ENCODE peak calls at places on chromosome 19, in six cellular contexts. Q is HepG2, E is IMR-90, W is H9, M is neural progenitor cell, R is A549. C is an unnamed sample.

GRCh38 chr19:30567535-30568232 is 195.5 kb downstream of the ZNF536 start:
- DNase-seq in W (no peak), M (no peak), R (no peak), E (no peak), Q (no peak), C (no peak)

GRCh38 chr19:45217957-45218334 is 27.3 kb downstream of the EXOC3L2 start:
- DNase-seq in E (no peak), R (no peak), M (no peak), Q (no peak), W (no peak), C (no peak)

GRCh38 chr19:58385313-58386165 is 1.5 kb upstream of the RPS5 start:
- DNase-seq in W (peak), E (no peak), R (no peak), Q (no peak), M (no peak), C (no peak)

GRCh38 chr19:40231544-40232424 is 5.3 kb upstream of the CCNP start:
- DNase-seq in W (peak), E (no peak), R (no peak), M (peak), Q (peak), C (peak)

GRCh38 chr19:49664171-49665070 is 1.2 kb downstream of the IRF3 start:
- DNase-seq in M (peak), W (peak), E (peak), Q (peak), R (peak), C (peak)

GRCh38 chr19:19361075-19361594 is 40.5 kb downstream of the MAU2 start:
- DNase-seq in E (peak), W (peak), Q (peak), R (peak), M (peak), C (peak)

GRCh38 chr19:4969772-4970531 is 1.0 kb downstream of the KDM4B start:
- DNase-seq in Q (no peak), E (no peak), M (peak), R (no peak), W (no peak), C (no peak)

GRCh38 chr19:4278460-4278901 is 585 bp upstream of the SHD start:
- DNase-seq in E (no peak), Q (no peak), W (no peak), R (no peak), M (peak), C (no peak)

GRCh38 chr19:30649934-30650614 is 277.9 kb downstream of the ZNF536 start:
- DNase-seq in Q (peak), E (peak), R (peak), W (no peak), M (peak), C (peak)

GRCh38 chr19:3780786-3781304 is 5.3 kb downstream of the MATK start:
- DNase-seq in E (no peak), M (no peak), W (no peak), Q (no peak), R (no peak), C (no peak)

GRCh38 chr19:35204799-35205732 is 23.5 kb downstream of the FAM187B start:
- DNase-seq in M (no peak), E (no peak), R (no peak), W (peak), Q (no peak), C (no peak)
- H3K4me2 ChIP-seq in M (no peak), E (no peak), R (no peak), W (no peak), Q (no peak), C (no peak)

GRCh38 chr19:51702103-51702753 is 9.1 kb downstream of the SPACA6 start:
- DNase-seq in M (peak), W (peak), Q (no peak), R (peak), E (peak), C (peak)

GRCh38 chr19:51701468-51702100 is 8.5 kb downstream of the SPACA6 start:
- DNase-seq in W (no peak), Q (no peak), M (no peak), R (no peak), E (no peak), C (no peak)

GRCh38 chr19:51702754-51703654 is 9.9 kb downstream of the SPACA6 start:
- DNase-seq in W (peak), M (peak), Q (no peak), R (no peak), E (no peak), C (peak)

GRCh38 chr19:51704601-51705000 is 11.5 kb downstream of the SPACA6 start:
- DNase-seq in W (no peak), R (no peak), Q (no peak), M (no peak), E (no peak), C (no peak)

DNA sequence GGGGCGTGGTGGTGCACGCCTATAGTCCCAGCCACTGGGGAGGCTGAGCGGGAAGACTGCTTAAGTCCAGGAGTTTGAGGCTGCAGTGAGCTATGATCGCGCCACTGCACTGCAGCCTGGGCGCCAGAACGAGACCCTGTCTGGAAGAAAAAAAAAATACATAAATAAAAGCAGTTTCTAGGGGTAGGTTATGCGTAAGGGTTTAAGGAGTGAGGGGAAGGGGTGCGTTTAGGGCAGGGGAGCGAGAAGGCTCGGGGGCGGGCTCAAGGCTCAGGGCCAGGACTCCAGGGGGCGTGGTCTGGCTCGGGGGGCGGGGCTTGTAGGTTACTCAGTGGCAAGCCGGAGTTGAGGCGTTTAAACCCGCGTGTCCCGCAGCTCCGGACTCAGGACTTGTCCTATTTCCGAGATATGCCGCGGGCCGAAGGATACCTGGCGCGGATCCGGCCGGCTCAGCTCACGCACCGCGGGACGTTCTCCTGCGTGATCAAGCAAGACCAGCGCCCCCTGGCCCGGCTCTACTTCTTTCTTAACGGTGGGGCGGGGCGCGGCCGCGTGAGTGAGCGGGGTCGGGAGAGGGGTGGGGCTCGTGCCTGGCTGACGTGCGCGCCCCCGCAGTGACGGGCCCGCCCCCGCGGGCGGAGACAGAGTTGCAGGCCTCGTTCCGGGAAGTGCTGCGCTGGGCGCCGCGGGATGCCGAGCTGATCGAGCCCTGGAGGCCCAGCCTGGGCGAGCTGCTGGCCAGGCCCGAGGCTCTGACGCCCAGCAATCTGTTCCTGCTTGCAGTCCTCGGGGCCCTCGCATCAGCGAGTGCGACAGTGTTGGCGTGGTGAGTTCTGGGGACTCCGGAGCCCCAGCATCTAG is 10.8 kb downstream of the SPACA6 start:
- DNase-seq in R (peak), E (peak), Q (peak), M (peak), W (peak), C (peak)
- TF ChIP-seq CTCF in R (peak), E (peak), Q (peak), M (peak), W (peak), C (peak)

DNA sequence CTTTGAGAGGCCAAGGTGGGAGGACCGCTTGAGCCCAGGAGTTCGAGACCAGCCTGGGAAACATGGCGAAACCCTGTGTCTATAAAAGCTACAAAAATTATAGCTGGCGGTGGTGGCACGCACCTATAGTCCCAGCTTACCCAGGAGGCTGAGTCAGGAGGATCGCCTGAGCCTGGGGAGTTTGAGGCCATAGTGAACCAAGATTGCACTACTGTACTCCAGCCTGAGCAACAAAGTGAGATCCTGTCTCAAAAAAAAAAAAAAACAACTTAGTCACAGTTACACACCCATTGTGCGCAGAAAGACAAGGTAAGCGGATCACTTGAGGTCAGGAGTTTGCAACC is 728 bp upstream of the DENND1C start:
- DNase-seq in E (no peak), M (no peak), Q (no peak), R (no peak), W (no peak), C (no peak)
- H3K27ac ChIP-seq in E (no peak), M (no peak), Q (no peak), R (no peak), W (no peak), C (no peak)

GRCh38 chr19:54436561-54437229 is 12.3 kb upstream of the LENG8 start:
- DNase-seq in Q (no peak), W (no peak), R (no peak), E (no peak), M (no peak), C (no peak)
- H3K4me2 ChIP-seq in Q (no peak), W (no peak), R (no peak), E (no peak), M (peak), C (no peak)

GRCh38 chr19:38385057-38385803 is 2.6 kb downstream of the GGN start:
- DNase-seq in Q (no peak), E (no peak), M (no peak), W (peak), R (no peak), C (no peak)

GRCh38 chr19:38383184-38383583 is 4.7 kb downstream of the GGN start:
- DNase-seq in M (no peak), R (no peak), E (no peak), W (no peak), Q (no peak), C (no peak)

GRCh38 chr19:38383743-38384142 is 4.1 kb downstream of the GGN start:
- DNase-seq in W (no peak), Q (no peak), M (no peak), E (no peak), R (no peak), C (no peak)

GRCh38 chr19:38385804-38386257 is 2.0 kb downstream of the GGN start:
- DNase-seq in W (peak), M (peak), Q (no peak), R (no peak), E (no peak), C (no peak)

GRCh38 chr19:38384209-38385027 is 3.4 kb downstream of the GGN start:
- DNase-seq in E (no peak), Q (peak), R (peak), W (peak), M (peak), C (peak)
- TF ChIP-seq CTCF in E (peak), Q (peak), R (peak), W (peak), M (peak), C (peak)

GRCh38 chr19:10737680-10738079 is 19.8 kb downstream of the DNM2 start:
- DNase-seq in R (no peak), M (no peak), Q (no peak), E (no peak), W (no peak), C (no peak)
- H3K27ac ChIP-seq in R (no peak), M (no peak), Q (no peak), E (no peak), W (no peak), C (peak)

DNA sequence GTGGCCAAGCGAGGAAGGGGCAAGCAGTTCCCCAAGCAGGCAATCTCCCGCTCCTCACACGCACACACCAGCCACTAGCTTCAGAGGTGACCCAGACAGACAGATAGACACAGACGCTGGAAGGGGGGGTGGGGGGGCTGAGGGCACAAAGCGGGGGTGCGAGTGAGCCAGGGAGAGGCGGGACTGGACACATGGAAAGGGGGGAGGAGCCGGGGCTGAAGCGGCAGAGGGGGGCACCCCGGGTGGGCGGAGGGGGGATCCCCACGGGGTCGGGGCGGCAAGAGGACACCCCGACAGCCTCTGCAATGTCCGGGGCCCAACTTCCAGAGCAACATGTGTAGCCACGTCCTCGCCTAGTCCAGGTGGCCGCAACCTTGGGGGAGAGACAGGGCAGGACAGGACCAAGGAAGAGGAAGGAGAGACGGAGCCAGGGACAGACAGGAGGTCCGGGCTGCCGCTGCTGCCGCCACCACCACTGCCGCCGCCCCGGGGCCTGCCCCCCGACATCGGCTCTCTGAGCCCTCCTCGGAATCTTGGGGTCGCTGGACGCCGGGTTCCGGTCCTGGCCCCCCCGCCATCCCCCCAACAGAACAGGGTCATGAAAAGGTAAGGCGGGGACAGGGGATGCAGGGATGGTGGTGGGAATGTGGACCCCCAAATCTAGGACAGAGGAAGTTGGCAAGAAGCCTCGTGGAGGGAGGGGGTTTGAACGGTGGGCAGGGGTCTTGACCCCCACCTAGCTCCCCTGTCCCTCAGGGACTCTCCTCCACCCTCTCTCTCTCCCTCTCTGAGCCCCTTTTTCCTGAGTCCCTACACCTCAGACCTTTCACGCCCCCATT is 1.1 kb downstream of the GRIN2D start:
- DNase-seq in E (no peak), Q (no peak), W (peak), R (peak), M (no peak), C (no peak)
- H3K4me2 ChIP-seq in E (peak), Q (peak), W (peak), R (peak), M (peak), C (peak)

C was measured in hepatocyte.